ENCODE peak calls at places on chromosomes 4 and X, in eight cellular contexts. P is fibroblast of the conjunctiva; M is effector CD4-positive, alpha-beta T cell; V is stimulated activated CD4-positive, alpha-beta T cell treated with anti-CD3 and anti-CD28 coated beads, Interleukin-15, amount 100 ng/mL, for 24 hours; B is EH; Z is immature natural killer cell; E is HuH-7.5; D is endothelial cell. F is an unnamed sample.
A peak's percentile ranks its signal among the peaks of the same experiment; 100 is the strongest.

GRCh38 chrX:16444353-16444752 is 205.6 kb upstream of the S100G start:
- DNase-seq in E (no peak), V (no peak), D (no peak), M (no peak), B (peak; percentile 64), Z (no peak), P (no peak), F (no peak)

GRCh38 chr4:55637272-55637820 is 1.2 kb upstream of the NMU start:
- DNase-seq in P (no peak), B (no peak), Z (no peak), V (no peak), E (no peak), M (no peak), D (peak; percentile 15), F (no peak)

GRCh38 chr4:180058731-180059215 is 2184.4 kb upstream of the TENM3 start:
- DNase-seq in P (no peak), B (peak; percentile 19), M (no peak), Z (no peak), V (peak; percentile 11), E (peak; percentile 4), D (peak; percentile 60), F (peak; percentile 5)

GRCh38 chr4:180665994-180666818 is 1577.0 kb upstream of the TENM3 start:
- DNase-seq in D (peak; percentile 65), Z (no peak), V (peak; percentile 26), B (peak; percentile 37), M (no peak), P (peak; percentile 37), E (no peak), F (peak; percentile 7)

GRCh38 chrX:13001961-13002671 is 27.2 kb downstream of the TMSB4X start:
- DNase-seq in E (no peak), V (peak; percentile 38), P (no peak), D (no peak), Z (no peak), B (no peak), M (no peak), F (no peak)

GRCh38 chr4:176339936-176340761 is 20.4 kb downstream of the SPCS3 start:
- DNase-seq in P (no peak), V (no peak), D (no peak), M (no peak), B (peak; percentile 24), Z (no peak), E (no peak), F (no peak)

GRCh38 chr4:184808719-184809062 is 17.1 kb downstream of the ACSL1 start:
- DNase-seq in B (peak; percentile 8), M (no peak), Z (no peak), V (no peak), P (no peak), D (no peak), E (no peak), F (no peak)

GRCh38 chr4:176781739-176782100 is 11.0 kb downstream of the VEGFC start:
- DNase-seq in B (no peak), E (no peak), V (no peak), M (no peak), Z (no peak), P (no peak), D (no peak), F (no peak)

GRCh38 chr4:182758288-182758687 is 158.9 kb downstream of the DCTD start:
- DNase-seq in P (no peak), E (no peak), B (no peak), V (no peak), Z (no peak), M (no peak), D (no peak), F (no peak)

GRCh38 chr4:150581611-150582010 is 340 bp upstream of the MAB21L2 start:
- DNase-seq in V (no peak), D (peak; percentile 43), E (peak; percentile 76), Z (no peak), M (no peak), P (no peak), B (no peak), F (no peak)

GRCh38 chrX:22740836-22741235 is 258.9 kb upstream of the DDX53 start:
- DNase-seq in M (no peak), E (no peak), P (no peak), B (no peak), V (no peak), Z (no peak), D (no peak), F (no peak)

GRCh38 chrX:27186671-27187070 is 276.5 kb downstream of the PPP4R3C start:
- DNase-seq in V (peak; percentile 10), M (no peak), E (no peak), D (no peak), P (peak; percentile 12), Z (peak; percentile 29), B (no peak), F (peak; percentile 2)

GRCh38 chr4:40822781-40823180 is 73.0 kb downstream of the NSUN7 start:
- DNase-seq in B (no peak), E (no peak), M (no peak), D (no peak), P (no peak), V (no peak), Z (no peak), F (no peak)

GRCh38 chr4:124631760-124632159 is 80.8 kb downstream of the ANKRD50 start:
- DNase-seq in M (no peak), E (no peak), Z (no peak), D (no peak), B (peak; percentile 99), P (peak; percentile 91), V (no peak), F (no peak)